ENCODE peak calls at places on chromosomes 12 and 14, in ten cellular contexts. H is heart right ventricle; J is mesendoderm; P is tibial nerve; S is ovary; I is aorta; O is mucosa of descending colon; C is left lung; W is CD8-positive, alpha-beta T cell; F is cardiac muscle cell. N is an unnamed sample.

GRCh38 chr12:121812320-121812871 is 8.6 kb downstream of the SETD1B start:
- DNase-seq in H (peak; percentile 79), J (peak; percentile 88), P (peak; percentile 27), S (peak; percentile 64), I (peak; percentile 90), O (peak; percentile 86), C (peak; percentile 81), W (peak; percentile 22), F (peak; percentile 82), N (peak; percentile 63)

GRCh38 chr14:77208266-77208978 is 26.8 kb downstream of the TMEM63C start:
- DNase-seq in H (peak; percentile 76), J (peak; percentile 79), P (peak; percentile 64), S (peak; percentile 44), I (peak; percentile 91), O (no peak), C (peak; percentile 65), W (peak; percentile 60), F (peak; percentile 76), N (peak; percentile 47)

GRCh38 chr14:63544641-63545234 is 1.6 kb upstream of the PPP2R5E start:
- DNase-seq in H (no peak), J (no peak), P (no peak), S (no peak), I (no peak), O (no peak), C (no peak), W (no peak), F (peak; percentile 50), N (no peak)

GRCh38 chr14:23044840-23045239 is 2.8 kb downstream of the PSMB11 start:
- DNase-seq in H (no peak), J (no peak), P (no peak), S (no peak), I (peak; percentile 24), O (no peak), C (no peak), W (no peak), F (no peak), N (no peak)

GRCh38 chr14:80926706-80927384 is 14.7 kb downstream of the CEP128 start:
- DNase-seq in H (no peak), J (no peak), P (no peak), S (no peak), I (no peak), O (no peak), C (no peak), W (no peak), F (peak; percentile 27), N (no peak)

GRCh38 chr12:15496738-15497137 is 174.4 kb downstream of the PTPRO start:
- DNase-seq in H (no peak), J (no peak), P (no peak), S (no peak), I (no peak), O (no peak), C (no peak), W (no peak), F (no peak), N (no peak)

GRCh38 chr12:52235001-52235760 is 2.1 kb downstream of the KRT7 start:
- DNase-seq in H (no peak), J (no peak), P (no peak), S (no peak), I (no peak), O (no peak), C (no peak), W (no peak), F (peak; percentile 50), N (no peak)

GRCh38 chr12:48342980-48343379 is 7.7 kb downstream of the ZNF641 start:
- DNase-seq in H (no peak), J (no peak), P (no peak), S (no peak), I (no peak), O (no peak), C (no peak), W (no peak), F (no peak), N (no peak)

GRCh38 chr14:105324080-105324778 is 9.7 kb downstream of the PACS2 start:
- DNase-seq in H (peak; percentile 69), J (no peak), P (no peak), S (no peak), I (no peak), O (peak; percentile 34), C (no peak), W (no peak), F (no peak), N (no peak)

GRCh38 chr14:64232095-64232830 is 61.9 kb downstream of the ESR2 start:
- DNase-seq in H (no peak), J (no peak), P (no peak), S (no peak), I (no peak), O (no peak), C (no peak), W (no peak), F (peak; percentile 82), N (no peak)

GRCh38 chr12:123105427-123105826 is 45.5 kb downstream of the PITPNM2 start:
- DNase-seq in H (no peak), J (peak; percentile 88), P (no peak), S (no peak), I (no peak), O (no peak), C (no peak), W (no peak), F (no peak), N (no peak)
- H3K4me1 ChIP-seq in H (peaks cover 81% of the 10 kb centered on the region), J (peaks cover 40% of the 10 kb centered on the region), P (peaks cover 16% of the 10 kb centered on the region), S (peaks cover 23% of the 10 kb centered on the region), I (no peaks in the 10 kb centered on the region), O (no peaks in the 10 kb centered on the region), C (peaks cover 14% of the 10 kb centered on the region), W (peaks cover 45% of the 10 kb centered on the region), F (peaks cover 26% of the 10 kb centered on the region), N (no peaks in the 10 kb centered on the region)

GRCh38 chr12:53236443-53237111 is 4.6 kb upstream of the RARG start:
- DNase-seq in H (no peak), J (no peak), P (no peak), S (no peak), I (peak; percentile 32), O (no peak), C (no peak), W (peak; percentile 52), F (no peak), N (no peak)

GRCh38 chr12:53234236-53234635 is 2.2 kb upstream of the RARG start:
- DNase-seq in H (peak; percentile 48), J (peak; percentile 81), P (no peak), S (no peak), I (peak; percentile 87), O (no peak), C (no peak), W (no peak), F (no peak), N (no peak)

GRCh38 chr12:53235164-53235563 is 3.2 kb upstream of the RARG start:
- DNase-seq in H (no peak), J (no peak), P (no peak), S (no peak), I (peak; percentile 66), O (no peak), C (no peak), W (no peak), F (no peak), N (no peak)

GRCh38 chr12:53233671-53234091 is 1.7 kb upstream of the RARG start:
- DNase-seq in H (no peak), J (no peak), P (no peak), S (no peak), I (peak; percentile 55), O (no peak), C (no peak), W (no peak), F (no peak), N (no peak)

DNA sequence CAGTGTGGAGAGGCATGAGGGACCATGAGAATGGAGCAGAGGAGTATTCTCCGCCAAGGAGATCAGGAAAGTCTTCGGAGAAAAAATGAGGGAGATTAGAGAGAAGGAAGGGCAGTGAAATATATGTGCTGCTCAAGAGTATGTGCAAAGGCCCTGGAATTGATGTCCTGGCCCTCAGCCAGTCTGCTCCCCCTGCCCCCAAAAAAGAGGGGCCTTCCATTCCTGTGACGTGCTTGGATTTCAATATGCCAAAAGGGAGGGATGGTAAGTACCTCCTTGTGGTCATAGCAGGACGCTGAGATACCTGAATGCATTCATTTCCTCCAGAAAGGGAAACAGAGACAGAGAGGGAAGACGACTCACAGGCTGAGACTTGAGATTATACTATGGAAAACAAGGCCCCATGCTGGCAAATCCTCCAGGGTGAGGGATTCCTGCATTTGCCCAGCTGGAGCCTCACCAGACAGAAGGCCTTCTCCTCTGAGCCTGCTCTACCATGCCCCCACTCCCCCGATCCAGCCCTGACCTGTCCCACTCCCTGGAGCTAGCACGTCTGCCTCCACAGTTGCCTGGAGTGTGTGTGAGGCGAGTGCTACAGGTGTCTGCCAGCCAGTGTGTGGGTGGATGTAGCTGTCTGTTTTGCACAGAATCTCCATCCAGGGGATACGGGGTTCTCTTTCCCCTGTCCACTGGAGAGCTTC is 3.9 kb upstream of the RARG start:
- DNase-seq in H (no peak), J (peak; percentile 88), P (no peak), S (no peak), I (peak; percentile 44), O (no peak), C (no peak), W (no peak), F (no peak), N (no peak)
- H3K4me1 ChIP-seq in H (peaks cover 36% of the 10 kb centered on the region), J (peaks cover 33% of the 10 kb centered on the region), P (peaks cover 23% of the 10 kb centered on the region), S (peaks cover 19% of the 10 kb centered on the region), I (no peaks in the 10 kb centered on the region), O (peaks cover 29% of the 10 kb centered on the region), C (peaks cover 7% of the 10 kb centered on the region), W (peaks cover 62% of the 10 kb centered on the region), F (peaks cover 25% of the 10 kb centered on the region), N (peaks cover 7% of the 10 kb centered on the region)

GRCh38 chr14:69037790-69038448 is 58.8 kb upstream of the ACTN1 start:
- DNase-seq in H (no peak), J (peak; percentile 93), P (no peak), S (no peak), I (no peak), O (no peak), C (no peak), W (no peak), F (no peak), N (no peak)
- H3K4me1 ChIP-seq in H (peaks cover 32% of the 10 kb centered on the region), J (peaks cover 30% of the 10 kb centered on the region), P (peaks cover 9% of the 10 kb centered on the region), S (peaks cover 2% of the 10 kb centered on the region), I (peaks cover 4% of the 10 kb centered on the region), O (peaks cover 10% of the 10 kb centered on the region), C (peaks cover 5% of the 10 kb centered on the region), W (peaks cover 3% of the 10 kb centered on the region), F (no peaks in the 10 kb centered on the region), N (no peaks in the 10 kb centered on the region)

GRCh38 chr14:103830511-103831270 is 16.7 kb downstream of the PPP1R13B start:
- DNase-seq in H (no peak), J (no peak), P (no peak), S (no peak), I (no peak), O (no peak), C (no peak), W (no peak), F (no peak), N (no peak)

GRCh38 chr14:103834956-103835355 is 12.4 kb downstream of the PPP1R13B start:
- DNase-seq in H (no peak), J (no peak), P (no peak), S (no peak), I (no peak), O (no peak), C (no peak), W (no peak), F (no peak), N (peak; percentile 23)

GRCh38 chr14:103832046-103832445 is 15.3 kb downstream of the PPP1R13B start:
- DNase-seq in H (no peak), J (no peak), P (no peak), S (no peak), I (no peak), O (no peak), C (no peak), W (no peak), F (no peak), N (no peak)

GRCh38 chr14:103836976-103837725 is 10.2 kb downstream of the PPP1R13B start:
- DNase-seq in H (no peak), J (no peak), P (no peak), S (no peak), I (no peak), O (no peak), C (no peak), W (no peak), F (peak; percentile 40), N (no peak)

GRCh38 chr14:103833711-103834110 is 13.7 kb downstream of the PPP1R13B start:
- DNase-seq in H (no peak), J (peak; percentile 66), P (no peak), S (no peak), I (no peak), O (no peak), C (no peak), W (no peak), F (no peak), N (no peak)
- H3K4me1 ChIP-seq in H (peaks cover 58% of the 10 kb centered on the region), J (no peaks in the 10 kb centered on the region), P (peaks cover 3% of the 10 kb centered on the region), S (peaks cover 4% of the 10 kb centered on the region), I (no peaks in the 10 kb centered on the region), O (peaks cover 1% of the 10 kb centered on the region), C (peaks cover 10% of the 10 kb centered on the region), W (no peaks in the 10 kb centered on the region), F (peaks cover 8% of the 10 kb centered on the region), N (peaks cover 10% of the 10 kb centered on the region)